ENCODE peak calls at places on chromosomes 5 and 9, in six cellular contexts. C is aorta, W is MG63, U is GM23248, B is A549, D is ascending aorta. X is an unnamed sample.

GRCh38 chr5:20109326-20109725 is 121.3 kb upstream of the CDH18 start:
- DNase-seq in C (no peak), W (no peak), U (no peak), B (no peak), D (no peak), X (no peak)

GRCh38 chr9:91062281-91062680 is 260.7 kb downstream of the SYK start:
- DNase-seq in C (no peak), W (no peak), U (no peak), B (no peak), D (no peak), X (peak)

GRCh38 chr5:174106997-174107655 is 61.6 kb downstream of the NSG2 start:
- DNase-seq in C (no peak), W (no peak), U (no peak), B (no peak), D (no peak), X (no peak)

GRCh38 chr9:129312251-129312650 is 134.2 kb upstream of the IER5L start:
- DNase-seq in C (no peak), W (no peak), U (no peak), B (no peak), D (no peak), X (no peak)

GRCh38 chr5:113122053-113122452 is 145.5 kb downstream of the DCP2 start:
- DNase-seq in C (peak), W (peak), U (peak), B (no peak), D (no peak), X (peak)

GRCh38 chr5:142453801-142454381 is 129.1 kb upstream of the SPRY4 start:
- DNase-seq in C (no peak), W (no peak), U (no peak), B (no peak), D (no peak), X (no peak)

GRCh38 chr5:133792683-133793082 is 175.7 kb downstream of the C5orf15 start:
- DNase-seq in C (no peak), W (no peak), U (no peak), B (no peak), D (no peak), X (no peak)

GRCh38 chr9:96116275-96117051 is 185.5 kb downstream of the HSD17B3 start:
- DNase-seq in C (no peak), W (no peak), U (no peak), B (no peak), D (no peak), X (peak)

GRCh38 chr5:1101991-1102713 is 9.7 kb downstream of the SLC12A7 start:
- DNase-seq in C (no peak), W (no peak), U (no peak), B (no peak), D (no peak), X (no peak)

GRCh38 chr5:144368556-144368955 is 197.9 kb downstream of the KCTD16 start:
- DNase-seq in C (no peak), W (no peak), U (peak), B (no peak), D (no peak), X (peak)

GRCh38 chr9:94771096-94771495 is 44.6 kb downstream of the AOPEP start:
- DNase-seq in C (no peak), W (no peak), U (no peak), B (no peak), D (no peak), X (no peak)

GRCh38 chr9:83583151-83584014 is 39.6 kb upstream of the IDNK start:
- DNase-seq in C (peak), W (peak), U (peak), B (peak), D (no peak), X (peak)

GRCh38 chr5:75512383-75513074 is 838 bp downstream of the POLK start:
- DNase-seq in C (peak), W (no peak), U (peak), B (no peak), D (no peak), X (no peak)

GRCh38 chr9:133463234-133463863 is 3.6 kb downstream of the CACFD1 start:
- DNase-seq in C (no peak), W (no peak), U (no peak), B (peak), D (no peak), X (peak)

GRCh38 chr5:154487541-154487940 is 9.5 kb upstream of the HAND1 start:
- DNase-seq in C (no peak), W (no peak), U (no peak), B (no peak), D (no peak), X (no peak)

GRCh38 chr9:97478301-97478981 is 23.0 kb upstream of the TMOD1 start:
- DNase-seq in C (no peak), W (no peak), U (no peak), B (no peak), D (no peak), X (no peak)

GRCh38 chr9:78235296-78235770 is 542 bp upstream of the CEP78 start:
- DNase-seq in C (no peak), W (no peak), U (peak), B (peak), D (no peak), X (peak)

GRCh38 chr5:78621269-78621871 is 27.2 kb downstream of the LHFPL2 start:
- DNase-seq in C (no peak), W (no peak), U (peak), B (no peak), D (no peak), X (no peak)

GRCh38 chr5:148976569-148977321 is 86.1 kb downstream of the SH3TC2 start:
- DNase-seq in C (no peak), W (peak), U (peak), B (no peak), D (no peak), X (no peak)

GRCh38 chr9:137920753-137921152 is 43.2 kb downstream of the CACNA1B start:
- DNase-seq in C (no peak), W (no peak), U (no peak), B (no peak), D (no peak), X (no peak)

GRCh38 chr5:179762781-179763176 is 30.2 kb downstream of the MAML1 start:
- DNase-seq in C (no peak), W (no peak), U (peak), B (no peak), D (no peak), X (peak)

GRCh38 chr9:130426883-130427282 is 17.9 kb upstream of the ASS1 start:
- DNase-seq in C (peak), W (peak), U (peak), B (peak), D (no peak), X (peak)

GRCh38 chr5:145347026-145347616 is 488.0 kb downstream of the PRELID2 start:
- DNase-seq in C (peak), W (no peak), U (peak), B (no peak), D (no peak), X (peak)

GRCh38 chr9:127833555-127833954 is 20.9 kb downstream of the ENG start:
- DNase-seq in C (no peak), W (no peak), U (peak), B (no peak), D (no peak), X (no peak)

GRCh38 chr9:79273311-79273710 is 298.5 kb upstream of the TLE4 start:
- DNase-seq in C (no peak), W (no peak), U (no peak), B (no peak), D (no peak), X (no peak)

GRCh38 chr9:529721-530120 is 311.8 kb upstream of the DMRT1 start:
- DNase-seq in C (no peak), W (no peak), U (no peak), B (no peak), D (no peak), X (peak)

GRCh38 chr9:98217255-98217654 is 24.8 kb upstream of the CORO2A start:
- DNase-seq in C (peak), W (no peak), U (no peak), B (no peak), D (no peak), X (no peak)

GRCh38 chr9:86274821-86275643 is 7.3 kb downstream of the ISCA1 start:
- DNase-seq in C (no peak), W (no peak), U (no peak), B (no peak), D (no peak), X (no peak)

GRCh38 chr9:86614871-86615849 is 260.9 kb upstream of the TUT7 start:
- DNase-seq in C (no peak), W (peak), U (peak), B (no peak), D (no peak), X (peak)

GRCh38 chr5:41526699-41527098 is 16.3 kb upstream of the PLCXD3 start:
- DNase-seq in C (no peak), W (no peak), U (no peak), B (no peak), D (no peak), X (no peak)

GRCh38 chr9:136774416-136775045 is 10.2 kb upstream of the LCN15 start:
- DNase-seq in C (peak), W (no peak), U (no peak), B (no peak), D (no peak), X (no peak)

GRCh38 chr9:131954299-131954698 is 125.4 kb downstream of the MED27 start:
- DNase-seq in C (no peak), W (no peak), U (no peak), B (no peak), D (no peak), X (peak)

GRCh38 chr9:80707120-80707519 is 982.2 kb downstream of the TLE1 start:
- DNase-seq in C (no peak), W (no peak), U (no peak), B (no peak), D (no peak), X (peak)

GRCh38 chr9:82546131-82546530 is 516.8 kb downstream of the RASEF start:
- DNase-seq in C (no peak), W (no peak), U (no peak), B (no peak), D (no peak), X (no peak)

GRCh38 chr5:109743770-109744212 is 54.1 kb downstream of the MAN2A1 start:
- DNase-seq in C (no peak), W (peak), U (peak), B (peak), D (no peak), X (peak)

GRCh38 chr5:169083394-169084018 is 217.4 kb downstream of the SLIT3 start:
- DNase-seq in C (no peak), W (no peak), U (no peak), B (no peak), D (no peak), X (no peak)

GRCh38 chr5:144638802-144639201 is 468.1 kb downstream of the KCTD16 start:
- DNase-seq in C (no peak), W (no peak), U (no peak), B (no peak), D (no peak), X (no peak)

GRCh38 chr9:36632892-36633291 is 60.2 kb downstream of the MELK start:
- DNase-seq in C (no peak), W (no peak), U (peak), B (peak), D (no peak), X (peak)

GRCh38 chr5:72179816-72180440 is 72.7 kb downstream of the MAP1B start:
- DNase-seq in C (no peak), W (peak), U (peak), B (no peak), D (no peak), X (peak)

GRCh38 chr5:72183231-72183630 is 76.0 kb downstream of the MAP1B start:
- DNase-seq in C (no peak), W (no peak), U (no peak), B (no peak), D (no peak), X (no peak)

GRCh38 chr5:72178910-72179815 is 71.9 kb downstream of the MAP1B start:
- DNase-seq in C (peak), W (peak), U (peak), B (peak), D (no peak), X (peak)

GRCh38 chr5:72177538-72177937 is 70.3 kb downstream of the MAP1B start:
- DNase-seq in C (no peak), W (no peak), U (no peak), B (no peak), D (no peak), X (no peak)

DNA sequence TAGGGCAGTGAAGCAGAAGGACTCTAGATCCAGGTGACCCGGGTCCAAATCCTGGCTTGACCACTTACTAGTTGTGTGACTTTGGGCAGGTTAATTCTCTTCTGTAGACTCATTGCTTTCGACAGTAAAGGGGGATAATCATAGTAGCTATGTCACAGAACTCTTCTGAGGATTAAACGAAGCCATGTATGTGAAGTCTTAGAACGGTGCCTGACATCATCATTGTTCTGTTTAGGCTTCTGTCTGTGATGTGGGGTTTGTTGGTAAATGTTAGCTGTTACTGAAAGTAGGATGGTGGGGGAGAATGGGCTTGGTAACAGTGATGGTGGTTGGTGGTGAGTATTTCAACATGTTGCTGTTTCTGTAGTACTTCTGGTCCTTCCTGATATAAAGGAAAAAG is 73.7 kb downstream of the MAP1B start:
- DNase-seq in C (no peak), W (no peak), U (peak), B (no peak), D (no peak), X (no peak)
- H3K4me3 ChIP-seq in C (peak), W (peak), U (peak), B (no peak), D (peak), X (no peak)

DNA sequence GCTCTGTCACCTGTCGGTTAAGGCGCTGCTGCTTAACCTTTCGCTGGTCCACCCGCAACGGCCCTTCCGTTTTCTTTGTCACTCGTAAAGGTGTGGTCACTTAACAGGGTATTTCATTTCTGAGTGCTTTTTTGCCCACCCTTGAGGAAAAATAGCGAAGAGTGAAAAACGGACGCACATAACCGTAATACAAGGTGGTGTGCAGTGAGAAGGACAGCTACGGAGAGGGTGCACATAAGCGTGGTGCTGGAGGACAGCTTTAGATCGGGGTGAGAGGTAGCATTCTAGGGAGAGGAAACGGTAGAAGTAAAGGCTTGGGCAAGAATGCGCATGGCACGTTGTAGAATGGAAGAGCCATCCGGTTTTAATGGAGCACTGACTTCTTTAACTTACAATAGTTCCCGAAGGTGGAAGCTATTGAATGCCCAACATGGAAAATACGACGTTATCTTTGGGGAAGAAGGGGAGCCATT is 760 bp downstream of the CCT5 start:
- DNase-seq in C (no peak), W (no peak), U (peak), B (no peak), D (no peak), X (peak)
- H3K4me3 ChIP-seq in C (peak), W (peak), U (peak), B (peak), D (peak), X (peak)

GRCh38 chr9:108443278-108443633 is 412.5 kb downstream of the ACTL7B start:
- DNase-seq in C (no peak), W (no peak), U (peak), B (no peak), D (no peak), X (no peak)
- H3K4me3 ChIP-seq in C (no peak), W (peak), U (peak), B (no peak), D (no peak), X (no peak)

GRCh38 chr9:19804431-19804830 is 15.6 kb upstream of the SLC24A2 start:
- DNase-seq in C (no peak), W (no peak), U (no peak), B (no peak), D (no peak), X (no peak)
- H3K4me3 ChIP-seq in C (no peak), W (no peak), U (no peak), B (no peak), D (no peak), X (no peak)

GRCh38 chr9:87710448-87710847 is 15.5 kb upstream of the CTSL start:
- DNase-seq in C (no peak), W (no peak), U (no peak), B (no peak), D (no peak), X (no peak)

GRCh38 chr9:87712801-87713277 is 13.1 kb upstream of the CTSL start:
- DNase-seq in C (no peak), W (no peak), U (no peak), B (no peak), D (no peak), X (no peak)

GRCh38 chr9:87713278-87713989 is 12.5 kb upstream of the CTSL start:
- DNase-seq in C (peak), W (peak), U (peak), B (peak), D (peak), X (peak)

GRCh38 chr9:87713990-87714335 is 12.0 kb upstream of the CTSL start:
- DNase-seq in C (no peak), W (no peak), U (no peak), B (no peak), D (no peak), X (no peak)

DNA sequence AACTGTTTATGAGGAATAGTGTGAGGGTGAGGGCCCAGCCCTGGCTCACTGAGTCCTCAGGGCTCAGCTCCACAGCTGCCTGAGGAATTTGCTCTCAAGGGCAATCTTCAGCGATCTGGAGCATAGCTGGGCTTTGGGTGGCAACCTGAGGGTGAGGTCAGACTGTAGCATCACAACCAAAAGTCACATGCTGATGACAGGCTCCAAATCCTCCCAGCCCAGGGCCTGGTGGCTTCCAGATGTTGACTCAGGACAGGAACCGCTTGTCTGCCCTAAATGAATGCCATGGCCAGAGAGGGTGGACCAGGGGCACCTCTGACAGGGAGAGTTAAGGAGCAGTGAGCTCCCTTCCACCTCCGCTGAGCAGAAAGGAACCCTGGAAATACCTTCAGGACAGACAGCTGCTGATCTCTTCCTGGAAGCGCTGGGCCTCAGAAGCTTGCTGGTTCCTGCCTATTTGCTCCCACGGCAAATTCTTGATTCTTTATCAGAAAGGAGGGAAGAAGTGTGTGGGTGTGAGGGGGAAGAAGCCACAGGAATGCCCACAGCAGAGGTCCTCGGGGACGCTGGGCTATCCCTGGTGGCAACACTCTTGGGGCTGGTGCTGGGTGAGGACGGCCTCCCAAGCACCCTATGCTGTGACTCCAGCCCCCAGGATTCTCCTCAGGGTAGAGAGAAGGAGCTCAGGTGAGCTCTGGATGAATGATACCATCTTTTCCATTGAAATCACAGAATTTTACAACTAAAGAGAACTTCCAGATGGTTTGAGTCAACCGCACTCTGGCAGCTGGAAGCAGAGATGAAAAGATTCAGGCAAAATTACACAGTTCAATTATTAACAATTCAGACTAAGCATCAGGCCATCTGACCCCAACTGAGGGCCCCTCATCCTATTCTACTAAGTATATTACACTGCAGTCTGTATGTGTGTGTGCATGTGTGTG is 13.8 kb upstream of the CTSL start:
- DNase-seq in C (peak), W (peak), U (peak), B (peak), D (peak), X (peak)
- H3K4me3 ChIP-seq in C (no peak), W (no peak), U (peak), B (no peak), D (no peak), X (no peak)

GRCh38 chr5:177591690-177592009 is 353 bp upstream of the TMED9 start:
- DNase-seq in C (no peak), W (no peak), U (no peak), B (no peak), D (no peak), X (no peak)
- H3K4me3 ChIP-seq in C (peak), W (peak), U (peak), B (peak), D (peak), X (no peak)

DNA sequence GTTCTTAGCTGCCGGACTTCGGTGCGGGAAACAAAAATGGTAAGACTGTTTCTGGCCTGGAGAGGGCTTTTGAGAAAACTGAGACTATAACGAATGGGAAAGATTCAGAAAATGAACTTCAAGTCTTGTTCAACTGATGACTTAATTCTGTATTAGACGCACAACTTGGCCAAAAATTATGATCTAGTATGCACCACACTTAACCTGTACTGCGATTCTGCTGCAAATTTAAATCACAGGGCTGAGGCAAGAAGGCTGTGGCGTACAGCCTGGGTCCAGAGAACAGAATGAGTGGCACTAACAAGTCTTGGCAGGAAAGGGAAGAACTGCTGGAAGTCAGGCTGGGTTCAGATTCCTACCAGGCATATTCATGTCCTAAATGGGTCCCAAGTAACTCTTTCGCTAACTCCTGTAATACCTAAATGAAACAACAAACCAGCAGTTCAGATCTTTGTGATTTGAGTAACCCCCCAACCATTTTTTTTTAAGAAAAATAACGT is 781 bp upstream of the COL23A1 start:
- DNase-seq in C (no peak), W (peak), U (peak), B (no peak), D (no peak), X (peak)
- H3K4me3 ChIP-seq in C (peak), W (peak), U (peak), B (peak), D (peak), X (peak)

DNA sequence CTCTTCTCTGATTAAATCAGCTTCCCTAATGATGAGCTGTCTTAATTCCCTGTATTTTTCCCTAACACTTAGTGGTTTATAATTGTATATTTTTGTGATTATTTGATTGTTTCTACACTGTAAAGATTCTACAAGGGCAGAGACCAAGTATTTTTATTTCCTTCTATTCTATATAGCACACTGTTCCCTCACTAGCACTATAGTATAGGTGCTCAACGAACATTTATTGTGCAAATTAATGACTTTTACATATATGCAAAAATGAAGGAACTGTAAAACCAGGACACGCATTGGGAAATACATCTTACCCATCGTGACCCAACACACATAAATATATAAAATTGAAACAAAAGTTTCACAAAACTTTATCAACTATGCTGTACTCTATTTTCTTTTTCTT is 7.6 kb downstream of the KDM4C start:
- DNase-seq in C (no peak), W (no peak), U (no peak), B (no peak), D (no peak), X (no peak)
- H3K4me3 ChIP-seq in C (no peak), W (no peak), U (no peak), B (no peak), D (no peak), X (no peak)

X was measured in bronchial epithelial cell.